ENCODE peak calls at places on chromosomes 5 and 9, in six cellular contexts. S is SK-N-SH, U is cardiac muscle cell, Y is IMR-90, W is ovary, M is GM23248. G is an unnamed sample.

GRCh38 chr9:129323999-129324553 is 146.0 kb upstream of the IER5L start:
- DNase-seq in S (no peak), W (peak; percentile 20), M (no peak), Y (no peak), U (no peak), G (peak; percentile 19)

GRCh38 chr9:7668541-7668940 is 131.0 kb downstream of the DMAC1 start:
- DNase-seq in U (no peak), S (no peak), M (no peak), Y (no peak), W (no peak), G (no peak)

GRCh38 chr5:76084496-76085285 is 1.5 kb downstream of the SV2C start:
- DNase-seq in Y (no peak), M (peak; percentile 19), U (peak; percentile 35), S (peak; percentile 92), W (no peak), G (no peak)

GRCh38 chr9:102434545-102434944 is 560.6 kb upstream of the CYLC2 start:
- DNase-seq in M (no peak), S (no peak), W (no peak), U (no peak), Y (no peak), G (no peak)

GRCh38 chr9:336039-336438 is 121.4 kb downstream of the DOCK8 start:
- DNase-seq in M (no peak), U (no peak), W (no peak), Y (no peak), S (no peak), G (no peak)

GRCh38 chr5:123097871-123098735 is 9.1 kb downstream of the PRDM6 start:
- DNase-seq in S (no peak), U (no peak), Y (no peak), M (no peak), W (no peak), G (no peak)

GRCh38 chr5:95900383-95900958 is 61.2 kb downstream of the ELL2 start:
- DNase-seq in S (peak; percentile 64), U (peak; percentile 47), Y (peak; percentile 88), M (peak; percentile 70), W (no peak), G (no peak)

GRCh38 chr5:125372694-125373621 is 626.5 kb upstream of the ZNF608 start:
- DNase-seq in S (peak; percentile 48), M (peak; percentile 81), W (no peak), Y (peak; percentile 77), U (no peak), G (no peak)

GRCh38 chr9:8599937-8600336 is 800.4 kb upstream of the DMAC1 start:
- DNase-seq in W (no peak), Y (no peak), S (no peak), M (no peak), U (no peak), G (no peak)

GRCh38 chr9:85147046-85147640 is 477.6 kb downstream of the NTRK2 start:
- DNase-seq in M (no peak), Y (no peak), S (no peak), W (no peak), U (no peak), G (no peak)

GRCh38 chr5:167050568-167051214 is 1240.8 kb upstream of the WWC1 start:
- DNase-seq in M (no peak), S (no peak), U (no peak), W (no peak), Y (no peak), G (no peak)

GRCh38 chr9:3698531-3698930 is 172.7 kb upstream of the RFX3 start:
- DNase-seq in M (no peak), W (no peak), U (no peak), Y (no peak), S (no peak), G (no peak)

GRCh38 chr9:3894764-3895163 is 369.0 kb upstream of the RFX3 start:
- DNase-seq in S (no peak), Y (peak; percentile 97), W (no peak), U (no peak), M (peak; percentile 92), G (no peak)

GRCh38 chr9:127519301-127520166 is 68.2 kb downstream of the LRSAM1 start:
- DNase-seq in Y (peak; percentile 98), U (no peak), M (peak; percentile 97), W (no peak), S (no peak), G (peak; percentile 77)

GRCh38 chr5:123755587-123756324 is 243.8 kb downstream of the CSNK1G3 start:
- DNase-seq in Y (peak; percentile 90), U (no peak), W (no peak), S (peak; percentile 11), M (peak; percentile 69), G (no peak)

GRCh38 chr5:144377207-144377606 is 206.5 kb downstream of the KCTD16 start:
- DNase-seq in W (no peak), Y (no peak), M (no peak), S (peak; percentile 36), U (no peak), G (no peak)

GRCh38 chr9:93207326-93207814 is 23.4 kb downstream of the WNK2 start:
- DNase-seq in Y (peak; percentile 11), M (peak; percentile 82), S (peak; percentile 70), W (peak; percentile 56), U (peak; percentile 90), G (peak; percentile 80)

GRCh38 chr5:160556886-160557285 is 135.2 kb downstream of the PTTG1 start:
- DNase-seq in U (no peak), Y (peak; percentile 13), W (no peak), S (no peak), M (peak; percentile 65), G (no peak)

GRCh38 chr9:127749090-127749787 is 14.1 kb upstream of the TOR2A start:
- DNase-seq in M (no peak), Y (no peak), U (no peak), S (no peak), W (no peak), G (no peak)

GRCh38 chr9:98300611-98301010 is 45.2 kb upstream of the TBC1D2 start:
- DNase-seq in U (no peak), W (no peak), Y (no peak), M (no peak), S (no peak), G (peak; percentile 15)

GRCh38 chr5:106380736-106381135 is 1290.0 kb downstream of the EFNA5 start:
- DNase-seq in M (peak; percentile 25), S (no peak), Y (peak; percentile 85), W (no peak), U (no peak), G (no peak)

GRCh38 chr5:127392762-127393161 is 102.2 kb downstream of the MEGF10 start:
- DNase-seq in M (peak; percentile 44), W (no peak), U (no peak), S (no peak), Y (no peak), G (no peak)

GRCh38 chr9:26723486-26723885 is 169.1 kb downstream of the CAAP1 start:
- DNase-seq in U (peak; percentile 42), M (peak; percentile 44), S (no peak), W (no peak), Y (peak; percentile 6), G (no peak)

GRCh38 chr5:124929000-124929399 is 182.6 kb upstream of the ZNF608 start:
- DNase-seq in W (no peak), M (no peak), S (no peak), U (no peak), Y (no peak), G (no peak)

GRCh38 chr9:130117816-130118632 is 54.2 kb upstream of the NCS1 start:
- DNase-seq in U (no peak), Y (peak; percentile 76), W (no peak), M (peak; percentile 94), S (no peak), G (peak; percentile 56)

GRCh38 chr9:95449016-95449415 is 67.8 kb downstream of the PTCH1 start:
- DNase-seq in S (no peak), W (no peak), M (no peak), Y (no peak), U (no peak), G (no peak)
- H3K27ac ChIP-seq in S (no peak overlapping the region), W (no peak overlapping the region), M (no peak overlapping the region), Y (no peak overlapping the region), U (peak overlapping the region; percentile 93), G (no peak overlapping the region)

GRCh38 chr5:119398713-119399492 is 43.1 kb downstream of the TNFAIP8 start:
- DNase-seq in Y (no peak), S (no peak), W (peak; percentile 36), M (peak; percentile 71), U (no peak), G (peak; percentile 83)
- H3K4me1 ChIP-seq in Y (peaks cover 5% of the 10 kb centered on the region), S (peaks cover 40% of the 10 kb centered on the region), W (no peaks in the 10 kb centered on the region), M (peaks cover 35% of the 10 kb centered on the region), U (no peaks in the 10 kb centered on the region), G (peaks cover 61% of the 10 kb centered on the region)

GRCh38 chr9:122718038-122718437 is 5.8 kb upstream of the OR1L4 start:
- DNase-seq in W (no peak), M (no peak), U (no peak), Y (no peak), S (no peak), G (no peak)
- H3K9me3 ChIP-seq in W (no peaks in the 10 kb centered on the region), M (no peaks in the 10 kb centered on the region), U (no peaks in the 10 kb centered on the region), Y (no peaks in the 10 kb centered on the region), S (no peaks in the 10 kb centered on the region), G (no peaks in the 10 kb centered on the region)

GRCh38 chr5:131270809-131271208 is 7.0 kb downstream of the CDC42SE2 start:
- DNase-seq in M (peak; percentile 68), U (no peak), Y (peak; percentile 52), W (no peak), S (no peak), G (no peak)
- H3K27ac ChIP-seq in M (peak overlapping the region; percentile 0), U (no peak overlapping the region), Y (no peak overlapping the region), W (no peak overlapping the region), S (peak overlapping the region; percentile 49), G (no peak overlapping the region)

GRCh38 chr5:98780390-98780789 is 6.9 kb downstream of the RGMB start:
- DNase-seq in M (peak; percentile 54), U (no peak), Y (no peak), W (no peak), S (no peak), G (no peak)

GRCh38 chr5:98783051-98783649 is 9.7 kb downstream of the RGMB start:
- DNase-seq in W (no peak), Y (no peak), M (peak; percentile 11), U (no peak), S (no peak), G (no peak)

GRCh38 chr5:98781520-98781919 is 8.1 kb downstream of the RGMB start:
- DNase-seq in U (no peak), S (no peak), Y (no peak), W (no peak), M (peak; percentile 40), G (no peak)

GRCh38 chr5:98784411-98784810 is 10.9 kb downstream of the RGMB start:
- DNase-seq in U (no peak), W (no peak), S (no peak), Y (no peak), M (peak; percentile 23), G (no peak)

DNA sequence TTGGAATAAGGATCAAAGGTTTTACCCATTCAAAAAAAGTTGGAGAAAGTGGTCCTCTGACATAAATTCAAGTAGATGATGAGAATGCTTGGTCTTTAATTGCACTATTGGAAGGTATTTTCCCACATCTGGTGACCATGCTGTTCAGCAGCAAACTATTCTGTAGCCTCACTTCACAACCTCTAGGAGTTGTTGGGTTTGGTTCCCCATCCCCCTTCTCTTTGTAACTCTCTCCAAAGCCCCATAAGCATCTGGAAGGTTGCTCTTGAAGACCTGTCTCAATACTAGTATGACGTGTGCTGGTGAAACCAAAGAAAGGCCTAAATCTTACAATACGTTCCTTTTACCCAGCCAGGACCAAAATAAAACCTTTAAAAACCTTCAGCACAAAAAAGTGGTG is 8.5 kb downstream of the RGMB start:
- DNase-seq in S (no peak), W (no peak), Y (no peak), U (no peak), M (peak; percentile 29), G (no peak)
- H3K4me1 ChIP-seq in S (peaks cover 68% of the 10 kb centered on the region), W (peaks cover 23% of the 10 kb centered on the region), Y (peaks cover 29% of the 10 kb centered on the region), U (no peaks in the 10 kb centered on the region), M (peaks cover 93% of the 10 kb centered on the region), G (peaks cover 4% of the 10 kb centered on the region)